ENCODE peak calls at places on chromosome 4, in six cellular contexts. L is H9, U is IMR-90, Q is neuronal stem cell, H is H1, N is trophoblast cell. M is an unnamed sample.

GRCh38 chr4:10115657-10116624 is 658 bp downstream of the WDR1 start:
- DNase-seq in H (no peak), U (no peak), N (peak), Q (no peak), L (peak), M (peak)

GRCh38 chr4:15428611-15429010 is 778 bp downstream of the C1QTNF7 start:
- DNase-seq in Q (no peak), H (no peak), N (no peak), U (no peak), L (no peak), M (no peak)

GRCh38 chr4:52914051-52914605 is 52.0 kb downstream of the RASL11B start:
- DNase-seq in U (peak), H (no peak), L (no peak), Q (no peak), N (peak), M (peak)

GRCh38 chr4:6974138-6974848 is 64.7 kb downstream of the TBC1D14 start:
- DNase-seq in L (peak), N (peak), U (peak), Q (peak), H (peak), M (peak)

GRCh38 chr4:101967697-101968346 is 177.3 kb downstream of the BANK1 start:
- DNase-seq in Q (no peak), U (no peak), N (no peak), L (no peak), H (no peak), M (no peak)

GRCh38 chr4:52507774-52508173 is 151.3 kb downstream of the USP46 start:
- DNase-seq in N (no peak), H (no peak), L (no peak), U (no peak), Q (no peak), M (peak)

GRCh38 chr4:145732416-145732815 is 52.5 kb downstream of the C4orf51 start:
- DNase-seq in U (no peak), N (no peak), H (no peak), Q (no peak), L (no peak), M (peak)

GRCh38 chr4:6245246-6246169 is 24.1 kb upstream of the WFS1 start:
- DNase-seq in L (peak), Q (no peak), U (no peak), N (no peak), H (no peak), M (no peak)

GRCh38 chr4:185773419-185773818 is 38.6 kb downstream of the SORBS2 start:
- DNase-seq in N (no peak), H (no peak), L (peak), U (no peak), Q (no peak), M (no peak)

GRCh38 chr4:168569066-168569908 is 72.4 kb downstream of the PALLD start:
- DNase-seq in L (no peak), Q (no peak), U (no peak), N (peak), H (no peak), M (no peak)

GRCh38 chr4:185587444-185588161 is 52.3 kb upstream of the PDLIM3 start:
- DNase-seq in N (peak), L (peak), H (no peak), Q (no peak), U (peak), M (peak)

GRCh38 chr4:86549163-86549788 is 44.8 kb upstream of the PTPN13 start:
- DNase-seq in N (no peak), Q (no peak), U (peak), L (no peak), H (no peak), M (no peak)

GRCh38 chr4:55996611-55997010 is 47.9 kb downstream of the CEP135 start:
- DNase-seq in H (no peak), U (no peak), L (no peak), N (no peak), Q (no peak), M (no peak)

GRCh38 chr4:24796632-24797031 is 1.3 kb downstream of the SOD3 start:
- DNase-seq in N (no peak), U (no peak), Q (no peak), L (no peak), H (no peak), M (no peak)

GRCh38 chr4:85760521-85760920 is 285.6 kb downstream of the ARHGAP24 start:
- DNase-seq in Q (no peak), N (no peak), U (no peak), L (no peak), H (no peak), M (no peak)

GRCh38 chr4:185573651-185574199 is 38.4 kb upstream of the PDLIM3 start:
- DNase-seq in H (no peak), U (peak), L (peak), N (peak), Q (no peak), M (peak)

GRCh38 chr4:158578476-158578875 is 56.8 kb downstream of the RXFP1 start:
- DNase-seq in Q (no peak), L (no peak), N (peak), U (peak), H (no peak), M (peak)

GRCh38 chr4:148770377-148770776 is 328.2 kb upstream of the NR3C2 start:
- DNase-seq in Q (no peak), N (no peak), H (no peak), U (no peak), L (no peak), M (no peak)

GRCh38 chr4:149223659-149224058 is 592.0 kb downstream of the IQCM start:
- DNase-seq in Q (no peak), N (no peak), H (no peak), U (peak), L (no peak), M (no peak)

GRCh38 chr4:7554885-7555284 is 120.2 kb upstream of the PSAPL1 start:
- DNase-seq in H (no peak), U (no peak), Q (no peak), L (no peak), N (no peak), M (no peak)

GRCh38 chr4:34935739-34936138 is 1308.6 kb downstream of the ARAP2 start:
- DNase-seq in L (no peak), N (no peak), H (no peak), U (no peak), Q (no peak), M (no peak)

GRCh38 chr4:185718578-185719492 is 93.2 kb downstream of the SORBS2 start:
- DNase-seq in Q (no peak), N (no peak), L (no peak), U (no peak), H (no peak), M (no peak)

GRCh38 chr4:122874194-122874593 is 47.6 kb downstream of the FGF2 start:
- DNase-seq in L (no peak), U (peak), N (peak), Q (no peak), H (no peak), M (peak)

GRCh38 chr4:147981305-147981704 is 249.4 kb downstream of the ARHGAP10 start:
- DNase-seq in N (no peak), L (no peak), Q (no peak), U (peak), H (no peak), M (no peak)

GRCh38 chr4:184750926-184751584 is 17.2 kb upstream of the CENPU start:
- DNase-seq in N (no peak), L (no peak), H (no peak), U (no peak), Q (no peak), M (no peak)

GRCh38 chr4:133996431-133997121 is 205.0 kb downstream of the PABPC4L start:
- DNase-seq in N (peak), Q (no peak), L (no peak), H (peak), U (no peak), M (no peak)

GRCh38 chr4:121932212-121932974 is 19.5 kb downstream of the TRPC3 start:
- DNase-seq in U (no peak), L (no peak), N (no peak), H (no peak), Q (no peak), M (no peak)

DNA sequence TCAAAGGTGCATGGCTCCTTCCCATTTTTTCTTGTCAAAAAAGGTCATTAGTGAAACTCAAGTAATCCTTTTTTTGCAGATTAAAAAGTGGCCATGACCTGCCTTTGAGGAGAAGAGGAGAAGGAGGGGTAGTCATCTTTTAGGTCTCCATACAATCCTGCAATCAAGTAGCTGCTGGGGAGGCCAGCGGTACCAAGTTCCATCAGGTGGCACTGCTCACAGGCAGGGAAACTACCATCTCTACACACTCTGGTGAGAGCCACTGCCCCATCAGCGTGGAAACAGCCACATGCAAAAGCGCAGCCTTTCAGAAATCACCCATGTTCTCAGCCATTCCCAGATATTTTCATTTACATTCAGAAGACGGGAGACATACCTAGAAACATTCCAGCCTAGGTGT is 162.0 kb downstream of the TSPAN5 start:
- DNase-seq in L (no peak), H (no peak), N (no peak), U (no peak), Q (no peak), M (no peak)
- H4K91ac ChIP-seq in L (no peak), H (no peak), N (no peak), U (no peak), Q (no peak), M (no peak)

DNA sequence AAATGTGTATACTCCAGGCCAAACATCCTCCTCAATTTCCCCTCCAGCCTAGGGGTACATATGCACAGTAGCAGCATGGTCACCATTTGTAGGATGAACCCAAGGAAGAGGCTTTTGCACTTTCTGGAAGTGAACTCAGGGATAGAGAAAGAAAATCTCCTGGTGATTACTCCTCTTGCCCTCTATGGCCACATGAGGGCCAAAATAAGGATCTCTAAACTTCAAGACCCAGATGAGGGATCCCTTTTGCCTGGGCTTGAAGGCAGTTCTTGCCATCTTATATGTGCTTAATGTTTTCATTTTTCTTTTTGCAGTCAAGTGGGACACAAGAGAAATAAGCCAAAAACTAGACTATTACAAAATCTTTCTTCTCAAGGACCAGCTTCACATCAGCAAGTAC is 29.5 kb upstream of the MUC7 start:
- DNase-seq in U (no peak), H (no peak), Q (no peak), N (no peak), L (no peak), M (no peak)
- H4K91ac ChIP-seq in U (no peak), H (no peak), Q (no peak), N (no peak), L (no peak), M (no peak)

DNA sequence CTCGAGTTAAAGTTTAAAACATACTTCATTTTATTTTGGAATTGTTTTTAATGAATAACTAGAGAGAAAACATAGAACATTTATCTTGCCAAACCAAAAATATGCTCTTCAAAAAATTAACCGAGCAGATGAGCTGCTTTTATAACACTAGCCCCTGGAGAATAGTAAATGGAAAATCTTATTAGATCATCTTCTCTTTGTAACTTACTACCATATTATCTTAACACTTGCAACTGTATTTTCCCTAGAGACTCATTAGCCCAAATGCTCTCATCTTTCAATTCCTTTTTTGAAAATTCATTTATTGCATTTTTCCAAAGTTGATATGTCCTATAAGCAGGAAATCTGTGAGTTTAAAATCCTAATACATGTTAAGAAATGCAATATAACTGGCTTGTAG is 143.3 kb downstream of the CAMK2D start:
- DNase-seq in N (no peak), U (no peak), Q (no peak), L (no peak), H (no peak), M (no peak)
- H4K91ac ChIP-seq in N (no peak), U (no peak), Q (no peak), L (no peak), H (no peak), M (no peak)

DNA sequence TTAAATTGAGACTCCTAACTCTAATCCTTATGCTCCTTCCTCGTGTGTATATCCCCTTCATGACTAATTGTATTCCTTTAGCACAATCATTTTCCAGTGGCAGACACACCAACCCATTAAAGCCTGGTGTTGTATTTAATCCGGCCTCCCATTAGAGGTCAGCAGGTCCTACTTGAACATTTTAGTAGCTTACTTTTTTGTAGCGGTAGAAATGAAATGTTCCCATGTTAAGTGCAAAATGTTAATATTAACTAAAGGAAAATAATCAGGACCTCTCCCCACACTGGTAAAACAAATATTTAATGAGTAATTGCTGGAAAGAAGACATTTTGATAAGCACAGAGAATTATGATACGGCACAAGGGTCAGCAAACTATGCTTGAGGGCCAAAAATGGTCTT is 3.4 kb downstream of the RAB33B start:
- DNase-seq in H (no peak), L (no peak), Q (no peak), N (no peak), U (no peak), M (no peak)
- H4K91ac ChIP-seq in H (no peak), L (no peak), Q (no peak), N (no peak), U (no peak), M (no peak)

GRCh38 chr4:153176938-153177337 is 27.3 kb upstream of the TRIM2 start:
- DNase-seq in H (no peak), U (no peak), Q (no peak), N (no peak), L (no peak), M (no peak)
- H4K91ac ChIP-seq in H (no peak), U (no peak), Q (no peak), N (no peak), L (no peak), M (no peak)

DNA sequence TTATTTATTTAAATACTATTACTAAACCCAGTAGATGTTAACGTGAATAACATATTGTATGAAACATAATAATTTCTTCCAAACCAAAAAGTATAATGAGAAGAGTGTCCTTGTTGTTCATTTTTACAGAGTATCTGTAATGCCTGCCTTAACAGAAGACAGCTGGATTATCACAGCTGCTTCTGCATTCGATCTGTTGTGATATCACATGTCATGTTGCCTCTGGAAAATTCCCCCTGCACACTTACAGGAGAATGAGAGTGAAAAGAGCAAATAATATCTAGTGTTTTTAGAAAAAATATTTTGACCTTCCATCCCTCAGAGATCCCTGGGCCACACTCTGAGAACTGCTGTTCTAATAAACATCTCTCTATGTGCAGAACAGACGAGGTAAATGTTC is 240.1 kb upstream of the NOCT start:
- DNase-seq in L (no peak), N (no peak), H (no peak), Q (no peak), U (no peak), M (no peak)
- H4K91ac ChIP-seq in L (no peak), N (no peak), H (no peak), Q (no peak), U (no peak), M (no peak)

GRCh38 chr4:131093303-131093702 is 1997.4 kb downstream of the C4orf33 start:
- DNase-seq in Q (no peak), N (peak), H (no peak), U (no peak), L (no peak), M (no peak)

DNA sequence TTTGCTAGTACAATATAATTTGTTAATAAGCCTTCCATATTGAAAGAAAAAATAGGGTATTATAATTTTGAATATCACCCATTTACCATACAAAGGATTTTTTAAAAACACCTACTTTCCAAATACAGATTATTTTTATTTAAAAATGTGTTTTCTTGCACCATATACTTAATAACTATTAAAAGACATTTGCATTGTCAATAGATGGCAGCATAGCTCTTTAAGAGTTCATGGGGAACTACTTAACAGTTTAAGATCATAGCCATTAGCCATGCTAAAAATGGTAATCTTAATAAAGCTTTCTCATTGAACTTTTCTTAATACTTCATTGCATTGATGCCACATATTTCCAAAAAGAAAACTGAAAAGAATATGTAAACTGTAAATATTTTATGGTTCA is 1995.9 kb downstream of the C4orf33 start:
- DNase-seq in H (no peak), L (no peak), U (peak), Q (peak), N (peak), M (peak)
- H4K91ac ChIP-seq in H (no peak), L (no peak), U (no peak), Q (no peak), N (no peak), M (no peak)